ENCODE peak calls at places on chromosomes 16 and 17, in nine cellular contexts. D is putamen; C is cerebellar cortex; E is hippocampal formation; Z is EH; T is T-cell; S is activated T-cell treated with anti-CD3 and anti-CD28 coated beads, Interleukin-2, amount 50 U/mL, for 4 hours; O is heart left ventricle; M is Peyer's patch. I is an unnamed sample.

GRCh38 chr16:67538666-67539101 is 10.1 kb downstream of the RIPOR1 start:
- DNase-seq in T (no peak), M (no peak), Z (peak), C (no peak), D (no peak), O (no peak), S (no peak), E (no peak), I (no peak)

GRCh38 chr16:84898447-84898846 is 78.7 kb downstream of the CRISPLD2 start:
- DNase-seq in E (no peak), D (no peak), Z (no peak), T (no peak), O (no peak), M (no peak), S (no peak), C (no peak), I (no peak)

GRCh38 chr17:42913527-42913926 is 12.9 kb downstream of the G6PC1 start:
- DNase-seq in T (no peak), D (no peak), Z (no peak), M (no peak), O (no peak), E (no peak), S (no peak), C (no peak), I (no peak)

GRCh38 chr17:73478768-73479424 is 165.3 kb downstream of the SDK2 start:
- DNase-seq in E (no peak), T (no peak), C (no peak), M (no peak), O (no peak), Z (no peak), D (no peak), S (no peak), I (no peak)

GRCh38 chr17:44178133-44178532 is 7.6 kb downstream of the ASB16 start:
- DNase-seq in Z (no peak), D (no peak), E (no peak), O (no peak), S (no peak), T (no peak), M (no peak), C (no peak), I (no peak)

GRCh38 chr16:86025706-86026105 is 126.7 kb downstream of the IRF8 start:
- DNase-seq in E (no peak), O (no peak), M (peak), C (no peak), S (no peak), Z (no peak), T (no peak), D (no peak), I (no peak)

GRCh38 chr17:31433091-31433790 is 41.8 kb downstream of the RAB11FIP4 start:
- DNase-seq in E (no peak), Z (no peak), O (no peak), M (no peak), S (peak), C (no peak), D (no peak), T (peak), I (peak)

GRCh38 chr16:20265019-20265418 is 62.3 kb downstream of the GP2 start:
- DNase-seq in S (no peak), T (no peak), M (no peak), D (no peak), E (no peak), Z (no peak), O (no peak), C (no peak), I (no peak)

GRCh38 chr17:32007463-32008298 is 498 bp downstream of the LRRC37B start:
- DNase-seq in M (no peak), O (no peak), S (peak), Z (peak), E (peak), T (no peak), D (peak), C (peak), I (peak)

GRCh38 chr17:78557598-78558039 is 19.6 kb downstream of the DNAH17 start:
- DNase-seq in S (no peak), C (no peak), E (no peak), O (no peak), T (no peak), Z (peak), D (no peak), M (no peak), I (no peak)

GRCh38 chr16:82033683-82034300 is 1.3 kb upstream of the HSD17B2 start:
- DNase-seq in D (no peak), T (no peak), C (no peak), Z (no peak), S (no peak), E (no peak), O (no peak), M (peak), I (no peak)

GRCh38 chr17:74386397-74386796 is 19.1 kb downstream of the GPR142 start:
- DNase-seq in E (no peak), Z (no peak), M (peak), O (peak), S (no peak), T (no peak), D (no peak), C (peak), I (no peak)

GRCh38 chr16:67709050-67709449 is 10.1 kb downstream of the GFOD2 start:
- DNase-seq in T (no peak), S (no peak), M (no peak), Z (no peak), D (no peak), E (no peak), O (no peak), C (no peak), I (no peak)

GRCh38 chr16:20181949-20182348 is 108.3 kb upstream of the GPR139 start:
- DNase-seq in T (no peak), M (no peak), S (no peak), E (no peak), Z (no peak), C (no peak), D (no peak), O (no peak), I (no peak)

GRCh38 chr17:80491478-80492342 is 15.3 kb upstream of the NPTX1 start:
- DNase-seq in T (no peak), O (no peak), S (no peak), Z (no peak), D (no peak), M (no peak), C (no peak), E (no peak), I (no peak)

GRCh38 chr16:29757950-29758466 is 12.2 kb upstream of the C16orf54 start:
- DNase-seq in D (no peak), Z (peak), T (no peak), E (no peak), O (no peak), S (no peak), M (no peak), C (no peak), I (no peak)

GRCh38 chr17:11948791-11949190 is 48.5 kb downstream of the ZNF18 start:
- DNase-seq in S (no peak), Z (peak), D (no peak), E (no peak), M (no peak), O (peak), T (no peak), C (no peak), I (no peak)

GRCh38 chr16:64687089-64687488 is 434.8 kb downstream of the CDH11 start:
- DNase-seq in C (no peak), M (no peak), S (no peak), D (no peak), T (no peak), E (no peak), O (no peak), Z (no peak), I (no peak)

GRCh38 chr17:74018116-74018515 is 185.4 kb upstream of the RPL38 start:
- DNase-seq in T (no peak), M (no peak), C (no peak), S (no peak), D (no peak), O (no peak), Z (no peak), E (peak), I (no peak)

GRCh38 chr17:79142375-79142774 is 67.8 kb downstream of the ENGASE start:
- DNase-seq in T (no peak), M (no peak), S (no peak), C (no peak), D (no peak), Z (no peak), E (no peak), O (no peak), I (no peak)

GRCh38 chr16:48682971-48683370 is 73.0 kb upstream of the N4BP1 start:
- DNase-seq in E (no peak), M (no peak), C (no peak), S (no peak), T (no peak), Z (no peak), O (no peak), D (no peak), I (no peak)

GRCh38 chr17:64718058-64718457 is 56.0 kb upstream of the SMURF2 start:
- DNase-seq in Z (no peak), C (no peak), S (no peak), O (no peak), D (no peak), E (no peak), T (no peak), M (no peak), I (no peak)

GRCh38 chr17:10171581-10171981 is 26.8 kb downstream of the GAS7 start:
- DNase-seq in T (no peak), O (no peak), D (no peak), C (no peak), Z (peak), S (no peak), M (no peak), E (no peak), I (no peak)

GRCh38 chr16:75250809-75251279 is 580 bp downstream of the BCAR1 start:
- DNase-seq in S (no peak), O (peak), E (no peak), T (no peak), D (no peak), Z (no peak), C (no peak), M (peak), I (no peak)

GRCh38 chr17:77858291-77859034 is 100.0 kb upstream of the TNRC6C start:
- DNase-seq in E (peak), D (no peak), T (no peak), O (no peak), Z (no peak), M (no peak), S (no peak), C (no peak), I (no peak)

GRCh38 chr17:43914451-43914850 is 7.1 kb upstream of the MPP2 start:
- DNase-seq in M (no peak), E (no peak), D (no peak), S (no peak), C (no peak), O (no peak), T (no peak), Z (no peak), I (no peak)

GRCh38 chr17:4956493-4957061 is 5.7 kb downstream of the ENO3 start:
- DNase-seq in C (no peak), Z (no peak), S (peak), D (no peak), O (no peak), E (no peak), M (no peak), T (no peak), I (no peak)

GRCh38 chr16:7083086-7083485 is 249.6 kb upstream of the RBFOX1 start:
- DNase-seq in Z (no peak), S (no peak), T (no peak), D (no peak), C (no peak), E (no peak), M (no peak), O (no peak), I (no peak)

GRCh38 chr17:18258356-18259038 is at the start of gene FLII:
- DNase-seq in Z (no peak), D (peak), T (no peak), M (peak), O (no peak), E (peak), C (peak), S (peak), I (peak)

GRCh38 chr16:28100810-28101532 is 37.5 kb upstream of the GSG1L start:
- DNase-seq in E (no peak), M (no peak), O (no peak), S (no peak), C (no peak), Z (no peak), T (no peak), D (no peak), I (no peak)

GRCh38 chr16:23967018-23967417 is 131.2 kb downstream of the PRKCB start:
- DNase-seq in T (no peak), Z (no peak), M (no peak), O (no peak), S (no peak), E (no peak), C (no peak), D (no peak), I (no peak)

GRCh38 chr17:83109793-83110645 is 30.6 kb downstream of the METRNL start:
- DNase-seq in S (no peak), E (no peak), Z (peak), O (peak), M (peak), T (no peak), D (no peak), C (no peak), I (no peak)

GRCh38 chr17:58513391-58513912 is 986 bp downstream of the MTMR4 start:
- DNase-seq in O (no peak), E (no peak), Z (no peak), D (no peak), T (no peak), C (no peak), S (peak), M (no peak), I (no peak)

GRCh38 chr17:82805823-82806222 is 34.0 kb downstream of the ZNF750 start:
- DNase-seq in S (no peak), T (no peak), O (peak), E (no peak), D (no peak), Z (no peak), M (no peak), C (no peak), I (no peak)

GRCh38 chr17:50631908-50632571 is 2.6 kb upstream of the ABCC3 start:
- DNase-seq in M (peak), O (peak), T (no peak), D (no peak), E (no peak), S (no peak), C (no peak), Z (no peak), I (no peak)

GRCh38 chr17:19461139-19461538 is 50.1 kb downstream of the RNF112 start:
- DNase-seq in O (no peak), E (no peak), D (peak), S (no peak), Z (no peak), T (no peak), C (peak), M (no peak), I (no peak)

GRCh38 chr17:15955793-15956541 is 11.0 kb downstream of the ADORA2B start:
- DNase-seq in E (no peak), S (no peak), Z (peak), T (no peak), O (no peak), M (no peak), D (no peak), C (no peak), I (no peak)

GRCh38 chr17:50365165-50365564 is 7.8 kb downstream of the MRPL27 start:
- DNase-seq in S (no peak), M (no peak), T (no peak), C (no peak), Z (no peak), E (no peak), O (no peak), D (no peak), I (no peak)

I was measured in activated T-helper 2 cell treated with anti-CD3 and anti-CD28 coated beads, Interferon-gamma antibody, Interleukin-2, Interleukin-4, amounts not matched to agents 10 μg/mL and 5 μg/mL and 100 μg/mL, durations not matched to agents 14 hours and 24 hours and 36 hours.